ENCODE peak calls at places on chromosomes 2 and 18, in five cellular contexts. S is A549, Q is K562, A is endothelial cell of umbilical vein, T is HepG2. F is an unnamed sample.

GRCh38 chr18:23735021-23735464 is 45.8 kb downstream of the LAMA3 start:
- DNase-seq in Q (no peak), S (no peak), T (no peak), A (peak; percentile 7), F (no peak)

GRCh38 chr18:79680100-79680879 is 687 bp downstream of the CTDP1 start:
- DNase-seq in A (peak; percentile 41), S (peak; percentile 51), T (peak; percentile 41), Q (peak; percentile 51), F (peak; percentile 71)

GRCh38 chr2:204892506-204893255 is 347.4 kb downstream of the PARD3B start:
- DNase-seq in S (no peak), T (no peak), Q (no peak), A (no peak), F (no peak)

GRCh38 chr2:96315400-96316071 is 9.6 kb upstream of the ITPRIPL1 start:
- DNase-seq in S (no peak), T (peak; percentile 39), Q (no peak), A (peak; percentile 36), F (peak; percentile 79)

GRCh38 chr18:50659091-50660003 is 99.5 kb downstream of the MAPK4 start:
- DNase-seq in T (peak; percentile 28), Q (no peak), S (peak; percentile 16), A (no peak), F (peak; percentile 46)

GRCh38 chr2:108534577-108535379 is 508 bp downstream of the LIMS1 start:
- DNase-seq in T (peak; percentile 43), A (peak; percentile 75), Q (no peak), S (peak; percentile 32), F (peak; percentile 71)

GRCh38 chr18:3529597-3529996 is 79.6 kb downstream of the TGIF1 start:
- DNase-seq in Q (no peak), S (no peak), A (no peak), T (no peak), F (no peak)

GRCh38 chr2:10658041-10658913 is 31.5 kb downstream of the NOL10 start:
- DNase-seq in S (no peak), Q (no peak), A (no peak), T (no peak), F (no peak)

GRCh38 chr2:204505488-204505887 is 39.8 kb upstream of the PARD3B start:
- DNase-seq in T (no peak), A (no peak), Q (no peak), S (no peak), F (no peak)

GRCh38 chr2:25699206-25699605 is 25.8 kb upstream of the DTNB start:
- DNase-seq in A (no peak), T (no peak), Q (no peak), S (no peak), F (no peak)

GRCh38 chr2:160566717-160567116 is 73.1 kb upstream of the RBMS1 start:
- DNase-seq in A (no peak), T (no peak), Q (no peak), S (no peak), F (peak; percentile 88)

GRCh38 chr2:219071189-219071816 is 10.6 kb upstream of the IHH start:
- DNase-seq in Q (no peak), T (peak; percentile 91), A (no peak), S (no peak), F (no peak)

GRCh38 chr2:65751422-65751821 is 319.0 kb upstream of the SPRED2 start:
- DNase-seq in S (no peak), T (no peak), A (no peak), Q (no peak), F (no peak)

GRCh38 chr18:43682196-43682595 is 404.9 kb upstream of the SYT4 start:
- DNase-seq in Q (no peak), T (no peak), S (no peak), A (no peak), F (no peak)

GRCh38 chr2:241894056-241894641 is 24.6 kb downstream of the RTP5 start:
- DNase-seq in S (no peak), A (no peak), T (no peak), Q (no peak), F (no peak)

GRCh38 chr2:97844311-97844859 is 131.0 kb downstream of the ZAP70 start:
- DNase-seq in S (no peak), T (no peak), Q (no peak), A (no peak), F (no peak)

DNA sequence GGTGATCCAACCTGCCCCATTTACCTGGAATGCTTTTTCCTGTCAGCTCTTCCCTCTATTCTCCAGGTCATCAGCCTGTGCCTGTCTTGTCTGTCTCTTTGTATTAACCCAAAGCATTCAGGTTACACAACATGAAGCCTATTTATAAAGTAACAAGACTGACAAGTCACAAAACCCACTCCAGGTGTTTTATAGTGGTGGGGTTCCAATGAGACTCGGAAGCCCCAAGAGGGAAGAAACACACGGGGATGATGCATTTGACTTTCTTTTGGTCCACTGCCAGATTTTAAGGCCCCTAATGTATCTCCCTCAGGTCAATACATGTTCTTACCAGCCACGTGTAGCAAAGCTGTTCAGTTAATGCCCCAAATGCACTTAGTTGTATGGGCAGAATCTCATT is 27.5 kb downstream of the TGFA start:
- DNase-seq in S (no peak), Q (no peak), A (no peak), T (no peak), F (no peak)
- TF ChIP-seq MYC in S (no peak), Q (no peak), A (no peak), T (no peak), F (no peak)

GRCh38 chr2:68776124-68776523 is 41.5 kb downstream of the ARHGAP25 start:
- DNase-seq in S (no peak), A (no peak), T (no peak), Q (no peak), F (peak; percentile 69)
- TF ChIP-seq CTCF in S (no peak), A (no peak), T (no peak), Q (peak; percentile 27), F (peak; percentile 36)

DNA sequence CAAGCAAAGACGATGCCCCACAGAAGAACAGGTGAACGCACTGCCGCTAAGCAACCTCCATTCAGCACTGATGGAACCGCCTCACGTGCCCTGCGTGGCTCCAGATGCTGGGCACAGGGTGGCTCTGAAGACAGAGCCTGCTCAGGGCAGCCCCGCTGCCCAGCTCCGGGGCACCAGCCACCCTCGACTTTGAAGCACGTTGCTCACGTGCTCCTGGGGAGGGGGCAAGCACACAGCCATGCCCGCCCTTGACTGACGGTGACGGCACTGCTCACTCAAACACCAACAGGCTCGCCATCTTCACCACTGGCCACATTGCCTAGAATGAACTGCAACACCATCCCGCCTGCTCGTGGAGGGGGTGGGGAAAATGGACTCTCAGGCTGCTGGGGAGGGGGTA is 251.3 kb downstream of the HDAC4 start:
- DNase-seq in T (no peak), Q (no peak), A (no peak), S (no peak), F (no peak)
- TF ChIP-seq MYC in T (no peak), Q (no peak), A (no peak), S (no peak), F (no peak)

DNA sequence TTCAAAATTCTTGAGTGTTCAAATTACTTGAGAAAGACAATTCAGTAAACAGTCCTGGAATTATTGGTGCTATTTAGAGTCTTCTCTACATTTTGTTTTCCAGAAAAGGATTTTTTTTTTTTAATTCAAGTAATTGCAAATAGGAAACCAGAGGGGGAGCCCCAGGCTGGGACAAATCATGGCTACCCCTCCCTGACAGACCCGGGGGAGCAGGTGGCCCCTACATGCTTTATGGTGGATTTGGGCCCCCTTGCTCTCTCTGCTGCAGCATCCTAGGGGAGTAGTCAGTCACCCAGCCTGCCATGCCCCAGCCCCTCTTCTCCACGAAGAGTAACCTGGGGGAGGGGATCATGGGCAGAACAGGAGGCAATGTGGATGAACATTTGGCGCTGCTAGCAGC is 4.7 kb downstream of the C2orf81 start:
- DNase-seq in T (no peak), S (no peak), A (no peak), Q (no peak), F (peak; percentile 30)
- TF ChIP-seq CTCF in T (no peak), S (no peak), A (no peak), Q (peak; percentile 43), F (peak; percentile 12)

DNA sequence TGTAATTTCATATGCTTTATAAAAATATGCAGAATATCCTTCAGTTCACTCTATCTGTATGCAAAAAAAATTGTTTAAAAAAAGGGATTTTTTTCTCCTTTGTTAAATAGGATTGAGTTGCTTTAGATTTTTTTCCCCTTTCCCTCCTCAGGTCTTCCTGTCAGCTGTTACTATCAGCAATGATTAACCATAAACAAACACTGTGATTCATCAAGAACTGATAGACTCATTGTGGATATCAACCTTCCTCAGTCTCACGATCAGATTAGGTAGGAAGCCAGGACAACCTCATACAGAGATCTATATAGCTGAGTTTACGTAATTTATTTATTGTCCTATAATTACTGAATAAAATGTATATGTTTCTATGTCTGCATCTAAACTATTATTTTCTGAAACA is 2136.2 kb upstream of the CELF4 start:
- DNase-seq in Q (no peak), S (peak; percentile 8), A (peak; percentile 62), T (peak; percentile 88), F (no peak)
- TF ChIP-seq MYC in Q (no peak), S (no peak), A (no peak), T (no peak), F (no peak)

DNA sequence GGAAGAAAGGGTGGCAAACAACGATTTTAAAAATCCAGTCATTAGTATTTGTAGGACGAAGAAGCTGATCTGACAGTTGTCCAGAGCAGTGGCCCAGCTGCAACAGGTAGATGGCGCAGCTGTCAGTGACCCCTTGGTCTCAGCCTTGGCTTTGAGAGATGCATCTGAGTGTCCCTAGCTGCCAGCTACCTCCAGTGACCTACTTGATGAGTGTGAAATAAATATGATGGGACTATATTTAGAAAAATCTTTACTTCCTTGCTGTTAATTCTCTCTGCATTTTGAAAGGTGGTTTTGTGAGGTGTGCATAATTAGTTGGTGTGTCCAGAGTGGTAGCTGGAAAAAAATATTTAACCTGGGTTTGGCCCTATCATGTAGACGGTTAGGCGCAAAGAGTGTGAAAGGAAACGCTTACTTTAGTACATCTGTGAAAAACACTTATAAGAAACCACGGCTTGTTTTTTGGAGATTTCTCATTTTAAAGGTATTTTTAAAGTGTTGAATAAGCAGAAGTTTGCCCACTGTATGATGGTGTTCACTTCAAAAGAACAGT is 962 bp downstream of the INPP1 start:
- DNase-seq in S (peak; percentile 48), Q (no peak), A (peak; percentile 54), T (peak; percentile 75), F (peak; percentile 71)
- TF ChIP-seq CTCF in S (peak; percentile 64), Q (no peak), A (no peak), T (peak; percentile 84), F (peak; percentile 33)

GRCh38 chr2:107338059-107338458 is 452.1 kb upstream of the ST6GAL2 start:
- DNase-seq in A (no peak), Q (no peak), S (no peak), T (no peak), F (no peak)
- TF ChIP-seq MYC in A (no peak), Q (no peak), S (no peak), T (no peak), F (no peak)

GRCh38 chr2:68466778-68467076 is 367 bp downstream of the FBXO48 start:
- DNase-seq in S (no peak), A (no peak), Q (no peak), T (no peak), F (no peak)

GRCh38 chr2:68467077-68467960 is at the start of the genes APLF and FBXO48:
- DNase-seq in Q (peak; percentile 91), S (peak; percentile 97), T (peak; percentile 100), A (peak; percentile 99), F (peak; percentile 100)

GRCh38 chr2:68465081-68465916 is 1.8 kb downstream of the FBXO48 start:
- DNase-seq in S (no peak), Q (no peak), A (no peak), T (no peak), F (peak; percentile 29)

GRCh38 chr2:68464651-68465050 is 2.4 kb downstream of the FBXO48 start:
- DNase-seq in T (no peak), A (no peak), S (no peak), Q (no peak), F (no peak)

GRCh38 chr2:68466361-68466777 is 725 bp downstream of the FBXO48 start:
- DNase-seq in S (peak; percentile 28), T (peak; percentile 15), Q (peak; percentile 11), A (peak; percentile 63), F (peak; percentile 74)
- TF ChIP-seq CTCF in S (peak; percentile 26), T (no peak), Q (no peak), A (no peak), F (no peak)